ENCODE peak calls at places on chromosome 2, in four cellular contexts. G, B, H and P are unnamed samples.

GRCh38 chr2:73103018-73103542 is 9.7 kb downstream of the RAB11FIP5 start:
- DNase-seq in B (no peak), H (no peak), G (no peak), P (no peak)

GRCh38 chr2:196242131-196242620 is 70.8 kb upstream of the STK17B start:
- DNase-seq in B (no peak), G (no peak), H (peak; percentile 79), P (no peak)

GRCh38 chr2:227576110-227576509 is 22.6 kb upstream of the SCYGR2 start:
- DNase-seq in G (no peak), H (peak; percentile 14), B (no peak), P (no peak)

GRCh38 chr2:109170645-109171044 is 41.6 kb downstream of the SH3RF3 start:
- DNase-seq in H (no peak), G (no peak), B (no peak), P (no peak)

GRCh38 chr2:219624565-219624964 is 2.9 kb upstream of the SLC4A3 start:
- DNase-seq in B (no peak), G (no peak), H (no peak), P (no peak)

GRCh38 chr2:240568678-240569522 is 616 bp downstream of the RNPEPL1 start:
- DNase-seq in B (no peak), G (peak; percentile 54), H (peak; percentile 75), P (peak; percentile 76)

GRCh38 chr2:28433935-28434599 is 41.4 kb downstream of the FOSL2 start:
- DNase-seq in H (no peak), B (no peak), G (no peak), P (no peak)

GRCh38 chr2:19982268-19982667 is 7.6 kb downstream of the WDR35 start:
- DNase-seq in H (peak; percentile 28), G (no peak), B (peak; percentile 12), P (no peak)

GRCh38 chr2:176292608-176293007 is 23.4 kb downstream of the MTX2 start:
- DNase-seq in B (no peak), H (no peak), G (no peak), P (no peak)

GRCh38 chr2:196399736-196400691 is 228.6 kb upstream of the STK17B start:
- DNase-seq in H (peak; percentile 94), B (no peak), G (no peak), P (peak; percentile 20)

GRCh38 chr2:65026640-65027464 is 29.4 kb upstream of the CEP68 start:
- DNase-seq in H (no peak), G (no peak), B (no peak), P (no peak)

GRCh38 chr2:131122496-131122895 is 17.4 kb downstream of the PLEKHB2 start:
- DNase-seq in B (no peak), G (no peak), H (no peak), P (no peak)

GRCh38 chr2:84781942-84782716 is 98.8 kb downstream of the TRABD2A start:
- DNase-seq in G (no peak), B (no peak), H (peak; percentile 34), P (no peak)

GRCh38 chr2:71069376-71069775 is 928 bp downstream of the NAGK start:
- DNase-seq in H (peak; percentile 79), G (no peak), B (no peak), P (no peak)

GRCh38 chr2:219772103-219772502 is 144.7 kb downstream of the SLC4A3 start:
- DNase-seq in H (no peak), G (no peak), B (no peak), P (no peak)

GRCh38 chr2:64284751-64285150 is 140.5 kb upstream of the PELI1 start:
- DNase-seq in H (no peak), B (no peak), G (no peak), P (no peak)

GRCh38 chr2:121189011-121189410 is 96.0 kb downstream of the TFCP2L1 start:
- DNase-seq in G (no peak), B (no peak), H (no peak), P (no peak)

GRCh38 chr2:170944545-170944944 is 15.5 kb downstream of the GORASP2 start:
- DNase-seq in G (no peak), B (no peak), H (no peak), P (no peak)

GRCh38 chr2:127577503-127577902 is 42.0 kb downstream of the MYO7B start:
- DNase-seq in H (no peak), B (no peak), G (no peak), P (no peak)

GRCh38 chr2:169361706-169362345 is 508 bp downstream of the LRP2 start:
- DNase-seq in B (no peak), G (peak; percentile 21), H (peak; percentile 42), P (no peak)

GRCh38 chr2:204226305-204226861 is 289.8 kb downstream of the ICOS start:
- DNase-seq in B (no peak), G (no peak), H (no peak), P (no peak)

GRCh38 chr2:187519419-187520120 is 34.7 kb downstream of the TFPI start:
- DNase-seq in H (no peak), G (no peak), B (no peak), P (no peak)

GRCh38 chr2:72271766-72272615 is 124.3 kb upstream of the CYP26B1 start:
- DNase-seq in B (no peak), G (no peak), H (no peak), P (peak; percentile 39)

GRCh38 chr2:219551412-219551811 is 7.6 kb downstream of the TMEM198 start:
- DNase-seq in B (no peak), G (peak; percentile 60), H (peak; percentile 79), P (no peak)

GRCh38 chr2:158973111-158973510 is 4.7 kb downstream of the TANC1 start:
- DNase-seq in B (no peak), G (no peak), H (no peak), P (peak; percentile 47)

GRCh38 chr2:138829326-138829725 is 49.1 kb upstream of the NXPH2 start:
- DNase-seq in B (peak; percentile 64), G (peak; percentile 37), H (no peak), P (no peak)

GRCh38 chr2:151977631-151978030 is 121.2 kb downstream of the CACNB4 start:
- DNase-seq in H (no peak), G (no peak), B (no peak), P (no peak)

GRCh38 chr2:164779383-164780057 is 62.1 kb downstream of the COBLL1 start:
- DNase-seq in H (no peak), G (no peak), B (no peak), P (no peak)

GRCh38 chr2:209526541-209526940 is 102.7 kb downstream of the MAP2 start:
- DNase-seq in H (peak; percentile 11), G (no peak), B (no peak), P (no peak)

GRCh38 chr2:134144081-134144596 is 109.7 kb upstream of the MGAT5 start:
- DNase-seq in G (no peak), B (no peak), H (no peak), P (no peak)

GRCh38 chr2:160353166-160353565 is 140.4 kb downstream of the RBMS1 start:
- DNase-seq in B (no peak), H (no peak), G (no peak), P (no peak)

GRCh38 chr2:160354677-160355076 is 138.9 kb downstream of the RBMS1 start:
- DNase-seq in G (no peak), H (no peak), B (no peak), P (no peak)

GRCh38 chr2:160355080-160355479 is 138.5 kb downstream of the RBMS1 start:
- DNase-seq in G (no peak), B (no peak), H (no peak), P (peak; percentile 78)

GRCh38 chr2:160352492-160352891 is 141.1 kb downstream of the RBMS1 start:
- DNase-seq in H (peak; percentile 42), B (no peak), G (no peak), P (no peak)

DNA sequence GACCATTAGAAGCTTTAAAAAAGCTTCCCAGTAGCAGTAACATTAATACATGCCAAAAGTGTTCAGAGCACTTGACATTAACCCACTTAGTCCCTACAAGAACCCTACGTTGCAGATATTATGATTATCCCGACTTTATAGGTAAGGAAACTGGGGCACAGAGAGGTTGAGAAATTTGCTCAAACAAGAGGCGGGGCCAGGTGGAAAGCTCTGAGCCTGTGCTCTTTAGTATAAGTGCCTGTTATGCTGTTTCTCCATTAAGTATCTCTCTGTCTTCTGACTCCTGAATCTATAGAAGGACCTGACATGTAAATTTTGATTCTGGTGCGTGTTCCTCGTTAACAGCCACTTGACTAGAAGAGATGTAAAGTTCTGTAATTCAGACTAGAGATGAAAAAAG is 139.8 kb downstream of the RBMS1 start:
- DNase-seq in B (no peak), H (no peak), G (no peak), P (no peak)
- H3K4me2 ChIP-seq in B (no peak overlapping the region), H (no peak overlapping the region), G (no peak overlapping the region), P (no peak overlapping the region)

GRCh38 chr2:66441651-66442365 is 6.9 kb downstream of the MEIS1 start:
- DNase-seq in H (peak; percentile 45), B (no peak), G (no peak), P (no peak)

GRCh38 chr2:66439291-66440010 is 4.5 kb downstream of the MEIS1 start:
- DNase-seq in G (no peak), B (no peak), H (peak; percentile 62), P (no peak)

GRCh38 chr2:66440011-66440542 is 5.2 kb downstream of the MEIS1 start:
- DNase-seq in B (no peak), G (no peak), H (peak; percentile 63), P (no peak)

GRCh38 chr2:66438498-66439290 is 3.8 kb downstream of the MEIS1 start:
- DNase-seq in B (no peak), G (no peak), H (peak; percentile 48), P (no peak)

DNA sequence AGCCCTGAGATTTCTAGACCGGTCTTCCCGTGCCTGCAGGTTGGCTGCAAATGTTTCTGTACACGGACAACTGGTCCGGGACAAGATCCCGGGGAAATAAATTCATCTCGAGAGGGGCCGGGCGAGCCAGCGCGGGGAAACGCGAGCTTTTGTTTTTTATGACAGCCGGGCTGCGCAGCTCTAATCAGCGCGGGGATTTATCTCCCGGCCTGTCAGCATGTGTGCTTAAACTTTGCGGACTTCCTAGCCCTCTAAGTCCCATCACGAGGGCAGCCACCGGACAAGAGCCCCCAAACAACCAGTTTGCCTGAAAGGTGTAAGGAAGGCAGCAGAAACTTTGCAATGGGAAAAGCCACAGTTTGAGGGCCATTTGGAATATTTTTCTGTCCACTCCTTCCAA is 5.8 kb downstream of the MEIS1 start:
- DNase-seq in G (no peak), H (peak; percentile 75), B (no peak), P (no peak)
- H3K4me1 ChIP-seq in G (peaks cover 2% of the 10 kb centered on the region), H (peaks cover 30% of the 10 kb centered on the region), B (peaks cover 13% of the 10 kb centered on the region), P (peaks cover 13% of the 10 kb centered on the region)

GRCh38 chr2:174575124-174575776 is 22.4 kb downstream of the WIPF1 start:
- DNase-seq in H (no peak), G (no peak), B (no peak), P (no peak)

GRCh38 chr2:174572556-174572955 is 25.0 kb downstream of the WIPF1 start:
- DNase-seq in B (no peak), G (no peak), H (no peak), P (no peak)

GRCh38 chr2:174571669-174572323 is 25.8 kb downstream of the WIPF1 start:
- DNase-seq in H (no peak), B (no peak), G (no peak), P (no peak)

GRCh38 chr2:174573621-174574081 is 24.0 kb downstream of the WIPF1 start:
- DNase-seq in G (no peak), B (no peak), H (no peak), P (no peak)

DNA sequence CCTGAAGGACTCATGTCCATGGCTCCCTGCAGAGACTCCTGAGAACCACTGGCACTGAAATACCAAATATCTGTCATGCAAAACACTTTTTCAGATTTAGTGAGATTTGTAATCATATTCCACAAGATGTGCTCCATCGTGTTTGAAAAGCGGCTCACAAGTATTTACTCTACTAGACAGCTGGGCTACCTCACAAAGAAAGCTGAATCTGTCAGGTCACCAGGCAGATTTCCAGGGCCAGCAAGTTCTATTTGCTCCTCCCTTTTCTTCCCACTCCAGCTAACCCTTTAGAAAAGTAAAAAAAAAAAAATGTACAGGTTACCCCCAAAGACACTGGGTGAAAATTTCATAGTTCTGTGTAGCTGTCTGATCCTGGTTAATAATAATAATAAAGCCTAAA is 22.9 kb downstream of the WIPF1 start:
- DNase-seq in G (no peak), B (no peak), H (no peak), P (no peak)
- H3K27ac ChIP-seq in G (no peak overlapping the region), B (no peak overlapping the region), H (no peak overlapping the region), P (no peak overlapping the region)

GRCh38 chr2:11056614-11057013 is 98.7 kb upstream of the SLC66A3 start:
- DNase-seq in B (no peak), G (no peak), H (peak; percentile 92), P (peak; percentile 35)
- H3K4me2 ChIP-seq in B (no peak overlapping the region), G (no peak overlapping the region), H (peak overlapping the region; percentile 10), P (peak overlapping the region; percentile 19)